ENCODE peak calls at places on chromosomes 12 and 14, in seven cellular contexts. L is GM06990; W is stimulated activated CD4-positive, alpha-beta T cell treated with anti-CD3 and anti-CD28 coated beads, Interleukin-15, amount 100 ng/mL, for 48 hours; A is psoas muscle; T is NCI-H1105; Z is left ventricle myocardium inferior; J is cardiac muscle cell. R is an unnamed sample.

GRCh38 chr14:24403294-24404013 is 4.7 kb downstream of the NYNRIN start:
- DNase-seq in J (no peak), W (no peak), Z (no peak), A (no peak), L (no peak), T (no peak), R (no peak)

GRCh38 chr12:96247567-96247962 is 53.4 kb downstream of the ELK3 start:
- DNase-seq in T (no peak), A (no peak), J (no peak), W (no peak), L (no peak), Z (no peak), R (no peak)

GRCh38 chr12:46830731-46831334 is 5.0 kb upstream of the SLC38A4 start:
- DNase-seq in T (peak; percentile 30), J (peak; percentile 23), A (peak; percentile 61), Z (no peak), W (no peak), L (no peak), R (no peak)

GRCh38 chr14:55837467-55837866 is 257.5 kb downstream of the KTN1 start:
- DNase-seq in W (no peak), A (no peak), T (no peak), J (no peak), L (no peak), Z (no peak), R (no peak)

GRCh38 chr12:122226366-122227222 is 742 bp upstream of the DIABLO start:
- DNase-seq in T (no peak), A (peak; percentile 56), J (no peak), L (no peak), Z (no peak), W (no peak), R (no peak)

GRCh38 chr12:79121486-79121885 is 256.9 kb downstream of the SYT1 start:
- DNase-seq in T (no peak), L (no peak), J (no peak), W (no peak), A (no peak), Z (no peak), R (no peak)

GRCh38 chr12:128043317-128043716 is 223.7 kb upstream of the TMEM132C start:
- DNase-seq in W (no peak), A (no peak), T (no peak), L (no peak), J (no peak), Z (no peak), R (no peak)

GRCh38 chr12:6573001-6573400 is 4.9 kb upstream of the NOP2 start:
- DNase-seq in A (no peak), L (no peak), Z (no peak), W (no peak), J (peak; percentile 68), T (no peak), R (no peak)

GRCh38 chr12:79715308-79715707 is 24.5 kb upstream of the PAWR start:
- DNase-seq in L (no peak), T (no peak), Z (no peak), W (no peak), A (no peak), J (no peak), R (no peak)

GRCh38 chr14:55938249-55938791 is 179.9 kb upstream of the PELI2 start:
- DNase-seq in T (peak; percentile 39), J (no peak), Z (peak; percentile 55), L (no peak), A (peak; percentile 54), W (no peak), R (no peak)

GRCh38 chr14:59305836-59306555 is 117.5 kb downstream of the DAAM1 start:
- DNase-seq in W (no peak), T (no peak), A (no peak), Z (no peak), L (no peak), J (no peak), R (no peak)

GRCh38 chr12:125889742-125890141 is 824.5 kb downstream of the AACS start:
- DNase-seq in W (no peak), T (no peak), L (no peak), Z (no peak), A (no peak), J (no peak), R (no peak)

GRCh38 chr12:25682421-25682820 is 129.3 kb upstream of the LMNTD1 start:
- DNase-seq in J (no peak), W (no peak), A (no peak), T (no peak), L (no peak), Z (no peak), R (no peak)